ENCODE peak calls at places on chromosomes 12 and 14, in five cellular contexts. I is GM12878, D is tibial nerve, Z is body of pancreas, V is thyroid gland. M is an unnamed sample.

GRCh38 chr12:19107750-19108149 is 21.8 kb upstream of the PLEKHA5 start:
- DNase-seq in V (no peak), D (no peak), I (no peak), Z (no peak), M (no peak)

GRCh38 chr12:111344254-111344875 is 24.5 kb downstream of the PHETA1 start:
- DNase-seq in Z (no peak), D (no peak), I (no peak), V (no peak), M (no peak)

GRCh38 chr12:132285991-132286681 is 43.3 kb downstream of the GALNT9 start:
- DNase-seq in V (peak), Z (peak), D (no peak), I (no peak), M (no peak)

GRCh38 chr12:3252416-3252815 is 175.2 kb downstream of the TSPAN9 start:
- DNase-seq in D (peak), V (peak), Z (peak), I (no peak), M (no peak)

GRCh38 chr12:50107416-50108268 is 3.8 kb downstream of the GPD1 start:
- DNase-seq in V (no peak), I (no peak), D (no peak), Z (no peak), M (no peak)

GRCh38 chr12:42744539-42745156 is 155.1 kb upstream of the PRICKLE1 start:
- DNase-seq in Z (no peak), D (no peak), I (no peak), V (no peak), M (no peak)

GRCh38 chr12:46627686-46628085 is 198.1 kb downstream of the SLC38A4 start:
- DNase-seq in D (no peak), I (no peak), Z (no peak), V (no peak), M (no peak)

GRCh38 chr12:2295941-2296461 is 243.2 kb downstream of the CACNA1C start:
- DNase-seq in V (no peak), D (no peak), I (no peak), Z (no peak), M (peak)

GRCh38 chr12:40158592-40159111 is 52.8 kb upstream of the SLC2A13 start:
- DNase-seq in D (no peak), Z (no peak), I (no peak), V (peak), M (no peak)

GRCh38 chr14:72291908-72292688 is 359.9 kb downstream of the RGS6 start:
- DNase-seq in I (peak), D (no peak), V (peak), Z (peak), M (peak)

GRCh38 chr12:31783996-31784645 is 55.3 kb upstream of the AMN1 start:
- DNase-seq in Z (no peak), I (no peak), D (no peak), V (no peak), M (no peak)

GRCh38 chr12:1553987-1554982 is 40.1 kb downstream of the FBXL14 start:
- DNase-seq in D (no peak), V (no peak), Z (no peak), I (peak), M (no peak)

GRCh38 chr12:131865196-131865875 is 29.1 kb upstream of the ULK1 start:
- DNase-seq in Z (no peak), V (no peak), I (no peak), D (no peak), M (no peak)

GRCh38 chr12:106070147-106070546 is 68.6 kb downstream of the NUAK1 start:
- DNase-seq in I (no peak), D (no peak), Z (no peak), V (no peak), M (no peak)

GRCh38 chr12:15171015-15171646 is 50.1 kb downstream of the RERG start:
- DNase-seq in D (no peak), I (no peak), V (no peak), Z (no peak), M (no peak)

GRCh38 chr12:114614040-114614439 is 69.9 kb downstream of the TBX3 start:
- DNase-seq in I (no peak), D (no peak), Z (no peak), V (no peak), M (no peak)

GRCh38 chr12:49647827-49648721 is 24.7 kb downstream of the PRPF40B start:
- DNase-seq in V (no peak), I (no peak), D (no peak), Z (no peak), M (no peak)

GRCh38 chr14:64645220-64645891 is 58.9 kb upstream of the PLEKHG3 start:
- DNase-seq in D (no peak), V (no peak), Z (peak), I (no peak), M (no peak)

GRCh38 chr12:16003460-16003859 is 92.3 kb downstream of the DERA start:
- DNase-seq in V (peak), D (no peak), Z (no peak), I (no peak), M (no peak)

GRCh38 chr12:55703976-55704761 is 3.5 kb downstream of the ITGA7 start:
- DNase-seq in V (no peak), Z (no peak), D (no peak), I (no peak), M (no peak)

GRCh38 chr12:113103756-113104450 is 31.7 kb downstream of the RASAL1 start:
- DNase-seq in I (no peak), Z (peak), V (peak), D (no peak), M (no peak)

GRCh38 chr14:102320033-102320660 is 601 bp downstream of the ZNF839 start:
- DNase-seq in Z (peak), I (no peak), D (no peak), V (peak), M (peak)

GRCh38 chr12:47987411-47988072 is 16.7 kb downstream of the COL2A1 start:
- DNase-seq in V (no peak), D (no peak), I (no peak), Z (peak), M (no peak)

GRCh38 chr14:74333909-74334308 is 14.4 kb upstream of the VRTN start:
- DNase-seq in V (no peak), I (no peak), Z (no peak), D (no peak), M (no peak)

GRCh38 chr12:127257366-127257935 is 1009.5 kb upstream of the TMEM132C start:
- DNase-seq in V (no peak), Z (no peak), D (no peak), I (no peak), M (no peak)

GRCh38 chr12:109346920-109347319 is 780 bp upstream of the MYO1H start:
- DNase-seq in I (no peak), Z (no peak), V (no peak), D (no peak), M (peak)

GRCh38 chr12:46872135-46872534 is 46.3 kb upstream of the SLC38A4 start:
- DNase-seq in V (no peak), Z (no peak), D (no peak), I (no peak), M (no peak)

GRCh38 chr14:50524731-50525510 is 7.4 kb downstream of the MAP4K5 start:
- DNase-seq in I (no peak), V (no peak), D (no peak), Z (no peak), M (no peak)

GRCh38 chr14:75673345-75673744 is 12.3 kb downstream of the TTLL5 start:
- DNase-seq in I (peak), V (no peak), D (no peak), Z (no peak), M (no peak)

GRCh38 chr14:104973215-104974145 is 4.7 kb downstream of the AHNAK2 start:
- DNase-seq in Z (peak), V (peak), I (no peak), D (peak), M (no peak)

GRCh38 chr14:22547309-22547947 is 41.6 kb downstream of the DAD1 start:
- DNase-seq in V (no peak), D (no peak), I (no peak), Z (no peak), M (no peak)

GRCh38 chr14:64726585-64726890 is 22.3 kb downstream of the PLEKHG3 start:
- DNase-seq in I (no peak), D (no peak), Z (peak), V (no peak), M (no peak)

GRCh38 chr14:104390941-104391901 is 188.3 kb upstream of the C14orf180 start:
- DNase-seq in Z (no peak), I (no peak), V (no peak), D (no peak), M (no peak)

GRCh38 chr14:34496679-34497513 is 34.9 kb upstream of the SPTSSA start:
- DNase-seq in D (peak), Z (peak), V (peak), I (no peak), M (peak)

GRCh38 chr12:79547735-79548347 is 142.9 kb downstream of the PAWR start:
- DNase-seq in Z (peak), V (peak), I (peak), D (no peak), M (peak)

GRCh38 chr12:111602348-111602747 is 3.2 kb upstream of the ATXN2 start:
- DNase-seq in V (no peak), I (no peak), D (no peak), Z (no peak), M (no peak)

GRCh38 chr14:91509083-91509877 is 830 bp downstream of the PPP4R3A start:
- DNase-seq in V (peak), Z (peak), D (no peak), I (no peak), M (peak)

GRCh38 chr12:26317942-26318565 is 122.7 kb downstream of the SSPN start:
- DNase-seq in Z (no peak), D (no peak), I (no peak), V (no peak), M (no peak)

GRCh38 chr12:12786716-12787601 is 1.5 kb downstream of the APOLD1 start:
- DNase-seq in Z (peak), I (no peak), D (peak), V (peak), M (peak)
- TF ChIP-seq POLR2A in Z (peak), I (peak), D (peak), V (peak), M (peak)

DNA sequence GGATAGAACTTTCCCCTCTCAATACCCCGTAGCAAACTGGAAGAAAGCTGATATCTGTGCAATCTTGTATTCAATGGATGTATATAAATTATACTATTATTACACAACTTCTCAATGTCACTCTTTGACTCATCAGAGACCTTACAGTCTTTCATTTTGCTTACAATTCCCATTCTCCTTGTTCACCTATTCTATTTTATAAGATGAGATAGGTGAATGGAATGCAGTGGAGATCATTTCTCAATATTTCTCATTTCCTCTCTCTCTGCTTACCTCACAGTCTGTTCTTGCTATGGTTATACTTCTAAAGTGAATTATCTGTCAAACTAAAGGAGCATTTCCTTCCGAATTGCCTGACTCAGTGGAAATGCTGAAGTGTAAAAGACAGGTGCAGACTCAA is 14.9 kb downstream of the FOXA1 start:
- DNase-seq in D (no peak), I (no peak), V (no peak), Z (no peak), M (no peak)
- TF ChIP-seq POLR2A in D (no peak), I (no peak), V (no peak), Z (no peak), M (no peak)

GRCh38 chr12:123364532-123365140 is at the start of gene SBNO1:
- DNase-seq in V (peak), I (peak), D (peak), Z (peak), M (peak)
- TF ChIP-seq POLR2A in V (peak), I (peak), D (peak), Z (peak), M (no peak)

GRCh38 chr14:93115069-93115919 is 431 bp downstream of the ITPK1 start:
- DNase-seq in I (peak), V (peak), Z (peak), D (peak), M (peak)
- TF ChIP-seq POLR2A in I (peak), V (peak), Z (peak), D (peak), M (no peak)

GRCh38 chr12:51270847-51271518 is 768 bp upstream of the SMAGP start:
- DNase-seq in Z (peak), D (no peak), V (no peak), I (no peak), M (no peak)

GRCh38 chr12:51269174-51270066 is 795 bp downstream of the SMAGP start:
- DNase-seq in D (no peak), V (peak), Z (peak), I (no peak), M (peak)

GRCh38 chr12:51265024-51265423 is 5.2 kb downstream of the SMAGP start:
- DNase-seq in V (no peak), I (peak), Z (no peak), D (no peak), M (no peak)

GRCh38 chr12:51275088-51275487 is 4.9 kb upstream of the SMAGP start:
- DNase-seq in V (no peak), Z (no peak), I (no peak), D (no peak), M (no peak)

GRCh38 chr12:51270067-51270846 is at the start of gene SMAGP:
- DNase-seq in Z (peak), D (no peak), V (peak), I (no peak), M (peak)
- TF ChIP-seq POLR2A in Z (peak), D (no peak), V (no peak), I (no peak), M (no peak)

GRCh38 chr12:94812345-94812744 is 162.0 kb upstream of the TMCC3 start:
- DNase-seq in V (no peak), D (no peak), I (peak), Z (no peak), M (no peak)
- TF ChIP-seq POLR2A in V (no peak), D (no peak), I (no peak), Z (no peak), M (no peak)

GRCh38 chr14:60724080-60724618 is at the start of gene SIX4:
- DNase-seq in I (no peak), V (peak), D (peak), Z (peak), M (peak)
- TF ChIP-seq POLR2A in I (no peak), V (peak), D (peak), Z (peak), M (no peak)

M was measured in erythroblast.